ENCODE peak calls at places on chromosomes 2 and 18, in seven cellular contexts. G is kidney glomerular epithelial cell; A is ACHN; J is stimulated activated CD8-positive, alpha-beta memory T cell treated with anti-CD3 and anti-CD28 coated beads, Interleukin-7, amount 100 ng/mL, for 24 hours; C is naive thymus-derived CD4-positive, alpha-beta T cell; B is activated CD8-positive, alpha-beta memory T cell treated with anti-CD3 and anti-CD28 coated beads, Interleukin-2, amount 10 ng/mL, durations not matched to agents 7 days and 5 days; R is body of pancreas. O is an unnamed sample.

GRCh38 chr2:26696352-26696816 is 3.9 kb downstream of the KCNK3 start:
- DNase-seq in C (no peak), R (peak), A (peak), G (peak), B (no peak), J (no peak), O (no peak)

GRCh38 chr2:75292826-75293225 is 93.5 kb upstream of the TACR1 start:
- DNase-seq in R (no peak), B (no peak), A (no peak), J (no peak), G (peak), C (no peak), O (no peak)

GRCh38 chr2:234632527-234633391 is 135.9 kb upstream of the ARL4C start:
- DNase-seq in A (no peak), G (no peak), J (no peak), B (no peak), C (no peak), R (no peak), O (no peak)

GRCh38 chr2:176832086-176832485 is 380.5 kb upstream of the HNRNPA3 start:
- DNase-seq in G (no peak), C (no peak), J (no peak), A (no peak), B (no peak), R (no peak), O (no peak)

GRCh38 chr18:2448565-2449151 is 122.6 kb downstream of the METTL4 start:
- DNase-seq in J (no peak), G (no peak), C (no peak), B (no peak), R (no peak), A (no peak), O (no peak)

GRCh38 chr18:43596106-43596712 is 318.9 kb upstream of the SYT4 start:
- DNase-seq in R (no peak), J (no peak), B (no peak), G (peak), A (peak), C (no peak), O (no peak)

GRCh38 chr18:60053747-60054304 is 154.0 kb downstream of the PMAIP1 start:
- DNase-seq in G (peak), C (no peak), R (no peak), B (no peak), A (peak), J (no peak), O (no peak)

GRCh38 chr18:72866901-72867701 is 686 bp downstream of the NETO1 start:
- DNase-seq in A (no peak), R (no peak), J (no peak), G (peak), B (no peak), C (no peak), O (peak)

GRCh38 chr2:242052421-242052820 is 182.9 kb downstream of the RTP5 start:
- DNase-seq in B (no peak), J (no peak), C (peak), A (no peak), R (no peak), G (no peak), O (no peak)

GRCh38 chr2:208542465-208543041 is 136.0 kb downstream of the PTH2R start:
- DNase-seq in B (no peak), G (peak), J (no peak), R (no peak), A (no peak), C (no peak), O (no peak)

GRCh38 chr2:11824901-11825592 is 78.6 kb downstream of the LPIN1 start:
- DNase-seq in C (no peak), R (no peak), A (no peak), G (no peak), J (no peak), B (no peak), O (no peak)

GRCh38 chr2:218570850-218571249 is 2.2 kb downstream of the CNOT9 start:
- DNase-seq in A (peak), G (no peak), R (no peak), B (no peak), C (no peak), J (no peak), O (no peak)

GRCh38 chr2:23482188-23482587 is 97.2 kb downstream of the KLHL29 start:
- DNase-seq in R (no peak), G (no peak), A (no peak), J (no peak), B (no peak), C (no peak), O (no peak)

GRCh38 chr18:49082714-49083688 is 132.2 kb upstream of the SMAD7 start:
- DNase-seq in G (no peak), A (no peak), B (peak), R (no peak), J (no peak), C (no peak), O (no peak)

GRCh38 chr18:77067315-77068061 is 65.1 kb downstream of the MBP start:
- DNase-seq in C (peak), G (peak), B (peak), A (peak), J (no peak), R (no peak), O (no peak)

GRCh38 chr18:76572517-76573247 is 77.6 kb upstream of the ZNF516 start:
- DNase-seq in R (no peak), G (no peak), C (no peak), A (no peak), J (no peak), B (no peak), O (no peak)

GRCh38 chr2:110713508-110714362 is 18.6 kb upstream of the ACOXL start:
- DNase-seq in A (no peak), C (no peak), G (no peak), R (no peak), J (no peak), B (no peak), O (no peak)